ENCODE peak calls at places on chromosomes 3 and 15, in nine cellular contexts. Q, G, W, D, I, F, N, O and J are unnamed samples.

GRCh38 chr3:31695280-31696008 is 162.7 kb downstream of the STT3B start:
- DNase-seq in Q (no peak), G (no peak), W (no peak), D (peak; percentile 16), I (no peak), F (no peak), N (no peak), O (no peak), J (no peak)

GRCh38 chr3:73805435-73805834 is 180.7 kb upstream of the PDZRN3 start:
- DNase-seq in Q (peak; percentile 71), G (no peak), W (peak; percentile 85), D (no peak), I (no peak), F (no peak), N (peak; percentile 67), O (no peak), J (peak; percentile 89)

GRCh38 chr15:23857028-23857641 is 170.0 kb upstream of the NDN start:
- DNase-seq in Q (no peak), G (no peak), W (peak; percentile 13), D (peak; percentile 52), I (peak; percentile 18), F (peak; percentile 51), N (peak; percentile 47), O (no peak), J (peak; percentile 1)

GRCh38 chr3:133159498-133160475 is 121.6 kb downstream of the TMEM108 start:
- DNase-seq in Q (no peak), G (no peak), W (no peak), D (peak; percentile 77), I (no peak), F (no peak), N (no peak), O (no peak), J (no peak)

GRCh38 chr3:64049136-64049535 is 25.8 kb upstream of the PSMD6 start:
- DNase-seq in Q (no peak), G (no peak), W (no peak), D (no peak), I (peak; percentile 59), F (no peak), N (no peak), O (no peak), J (no peak)

GRCh38 chr3:185914911-185915629 is 22.7 kb downstream of the TRA2B start:
- DNase-seq in Q (no peak), G (no peak), W (no peak), D (no peak), I (no peak), F (no peak), N (no peak), O (no peak), J (no peak)

GRCh38 chr15:95290376-95290973 is 1040.0 kb upstream of the NR2F2 start:
- DNase-seq in Q (no peak), G (no peak), W (no peak), D (peak; percentile 46), I (no peak), F (no peak), N (no peak), O (no peak), J (no peak)

GRCh38 chr3:34212175-34212574 is 413.7 kb downstream of the PDCD6IP start:
- DNase-seq in Q (no peak), G (no peak), W (peak; percentile 14), D (no peak), I (peak; percentile 5), F (no peak), N (no peak), O (no peak), J (no peak)

GRCh38 chr3:147191795-147192385 is 214.5 kb downstream of the ZIC4 start:
- DNase-seq in Q (no peak), G (peak; percentile 48), W (peak; percentile 83), D (peak; percentile 44), I (peak; percentile 76), F (peak; percentile 22), N (no peak), O (no peak), J (peak; percentile 29)

GRCh38 chr3:186821429-186822367 is 15.4 kb upstream of the RFC4 start:
- DNase-seq in Q (no peak), G (no peak), W (peak; percentile 79), D (peak; percentile 76), I (peak; percentile 63), F (no peak), N (no peak), O (no peak), J (peak; percentile 34)

GRCh38 chr3:23884481-23884880 is 32.3 kb downstream of the NKIRAS1 start:
- DNase-seq in Q (no peak), G (no peak), W (no peak), D (peak; percentile 41), I (peak; percentile 3), F (no peak), N (no peak), O (no peak), J (no peak)

GRCh38 chr3:133016838-133017309 is 21.3 kb upstream of the TMEM108 start:
- DNase-seq in Q (no peak), G (no peak), W (no peak), D (no peak), I (no peak), F (no peak), N (no peak), O (no peak), J (no peak)

GRCh38 chr3:133125802-133126201 is 87.6 kb downstream of the TMEM108 start:
- DNase-seq in Q (no peak), G (no peak), W (no peak), D (no peak), I (no peak), F (no peak), N (no peak), O (no peak), J (no peak)

GRCh38 chr15:74289671-74290070 is 53.5 kb downstream of the CCDC33 start:
- DNase-seq in Q (no peak), G (no peak), W (no peak), D (no peak), I (no peak), F (no peak), N (no peak), O (no peak), J (no peak)

GRCh38 chr15:41565702-41566101 is 6.7 kb downstream of the TYRO3 start:
- DNase-seq in Q (no peak), G (no peak), W (no peak), D (peak; percentile 49), I (no peak), F (no peak), N (no peak), O (no peak), J (no peak)

GRCh38 chr3:73623996-73624362 is 762 bp downstream of the PDZRN3 start:
- DNase-seq in Q (peak; percentile 49), G (no peak), W (peak; percentile 73), D (no peak), I (peak; percentile 78), F (peak; percentile 35), N (peak; percentile 55), O (no peak), J (no peak)

GRCh38 chr15:39468341-39468740 is 112.5 kb upstream of the THBS1 start:
- DNase-seq in Q (no peak), G (no peak), W (no peak), D (peak; percentile 14), I (no peak), F (no peak), N (no peak), O (no peak), J (no peak)

GRCh38 chr3:142445816-142446254 is 2.0 kb downstream of the XRN1 start:
- DNase-seq in Q (no peak), G (no peak), W (peak; percentile 21), D (peak; percentile 30), I (peak; percentile 9), F (peak; percentile 47), N (no peak), O (no peak), J (peak; percentile 14)
- H3K4me3 ChIP-seq in Q (peak overlapping the region; percentile 94), G (peak overlapping the region; percentile 99), W (no peak overlapping the region), D (peak overlapping the region; percentile 95), I (peak overlapping the region; percentile 28), F (peak overlapping the region; percentile 80), N (no peak overlapping the region), O (peak overlapping the region; percentile 99), J (peak overlapping the region; percentile 100)

GRCh38 chr3:4495294-4496110 is 2.4 kb downstream of the ITPR1 start:
- DNase-seq in Q (no peak), G (no peak), W (peak; percentile 46), D (peak; percentile 67), I (no peak), F (no peak), N (no peak), O (no peak), J (no peak)
- H3K4me3 ChIP-seq in Q (no peak overlapping the region), G (no peak overlapping the region), W (no peak overlapping the region), D (peak overlapping the region; percentile 61), I (no peak overlapping the region), F (no peak overlapping the region), N (peak overlapping the region; percentile 71), O (peak overlapping the region; percentile 82), J (no peak overlapping the region)

GRCh38 chr15:65416845-65417416 is 5.8 kb downstream of the IGDCC4 start:
- DNase-seq in Q (peak; percentile 56), G (no peak), W (peak; percentile 34), D (no peak), I (peak; percentile 67), F (peak; percentile 41), N (peak; percentile 83), O (no peak), J (peak; percentile 53)
- H3K4me3 ChIP-seq in Q (no peak overlapping the region), G (no peak overlapping the region), W (no peak overlapping the region), D (no peak overlapping the region), I (no peak overlapping the region), F (no peak overlapping the region), N (no peak overlapping the region), O (no peak overlapping the region), J (no peak overlapping the region)

GRCh38 chr3:119676020-119676419 is 1.2 kb downstream of the COX17 start:
- DNase-seq in Q (no peak), G (no peak), W (no peak), D (no peak), I (no peak), F (no peak), N (no peak), O (no peak), J (no peak)
- H3K4me3 ChIP-seq in Q (peak overlapping the region; percentile 78), G (peak overlapping the region; percentile 53), W (peak overlapping the region; percentile 60), D (peak overlapping the region; percentile 58), I (peak overlapping the region; percentile 79), F (no peak overlapping the region), N (peak overlapping the region; percentile 77), O (peak overlapping the region; percentile 69), J (peak overlapping the region; percentile 70)

GRCh38 chr3:16514799-16515353 is 1.4 kb upstream of the RFTN1 start:
- DNase-seq in Q (no peak), G (no peak), W (no peak), D (no peak), I (no peak), F (no peak), N (no peak), O (no peak), J (no peak)
- H3K4me3 ChIP-seq in Q (no peak overlapping the region), G (no peak overlapping the region), W (no peak overlapping the region), D (no peak overlapping the region), I (no peak overlapping the region), F (no peak overlapping the region), N (no peak overlapping the region), O (no peak overlapping the region), J (no peak overlapping the region)

DNA sequence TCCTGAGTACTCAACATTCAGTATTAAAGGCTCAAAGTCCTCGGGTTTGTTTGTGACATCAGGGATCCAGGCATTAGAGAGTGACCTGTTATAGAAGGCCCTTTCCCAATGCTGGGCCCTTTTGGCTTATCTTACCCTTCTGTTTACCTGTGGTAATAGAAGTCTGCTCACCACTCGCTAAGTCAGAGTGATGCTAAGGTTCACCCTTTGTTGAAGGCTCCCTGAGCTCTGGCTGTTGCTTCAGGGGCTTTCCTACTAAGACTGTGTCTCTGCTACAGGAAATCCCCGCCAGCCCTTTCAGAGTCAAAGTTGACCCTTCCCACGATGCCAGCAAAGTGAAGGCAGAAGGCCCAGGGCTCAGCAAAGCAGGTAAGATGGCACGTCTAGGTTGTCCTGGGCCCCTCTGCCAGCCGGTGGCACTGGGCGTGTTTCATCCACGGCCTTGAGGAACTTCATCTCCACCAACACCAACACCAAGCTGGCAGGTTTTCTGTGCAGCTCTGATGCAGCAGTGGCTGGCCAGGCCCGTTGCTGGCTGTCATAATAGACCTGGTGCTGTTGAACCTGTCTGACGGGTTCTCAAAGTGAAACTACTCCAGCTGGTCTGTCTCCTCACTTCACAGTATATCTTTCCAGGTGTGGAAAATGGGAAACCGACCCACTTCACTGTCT is 99.1 kb downstream of the DNASE1L3 start:
- DNase-seq in Q (no peak), G (no peak), W (no peak), D (no peak), I (no peak), F (peak; percentile 90), N (no peak), O (no peak), J (no peak)
- H3K4me3 ChIP-seq in Q (no peak overlapping the region), G (no peak overlapping the region), W (no peak overlapping the region), D (no peak overlapping the region), I (no peak overlapping the region), F (no peak overlapping the region), N (no peak overlapping the region), O (no peak overlapping the region), J (no peak overlapping the region)